ENCODE peak calls at places on chromosome 16, in nine cellular contexts. Y is effector memory CD4-positive, alpha-beta T cell; X is pancreas; R is CD8-positive, alpha-beta T cell; W is trophoblast cell; J is neuronal stem cell; U is A549; A is cardiac muscle cell; O is transverse colon. N is an unnamed sample. For H3K9me3, the result is how much of the 10 kb centered on the place peaks cover.

GRCh38 chr16:69350536-69351133 is 951 bp downstream of the TMED6 start:
- DNase-seq in J (no peak), W (no peak), Y (no peak), R (no peak), U (no peak), O (no peak), X (no peak), A (no peak), N (no peak)

GRCh38 chr16:75265911-75266701 is 14.7 kb upstream of the BCAR1 start:
- DNase-seq in J (peak), A (peak), O (peak), W (peak), Y (no peak), X (peak), R (no peak), U (peak), N (peak)

GRCh38 chr16:11254913-11255736 is 879 bp downstream of the SOCS1 start:
- DNase-seq in J (peak), W (peak), O (peak), U (peak), A (peak), Y (peak), R (peak), X (peak), N (peak)

GRCh38 chr16:68642436-68643064 is 2.6 kb upstream of the CDH3 start:
- DNase-seq in J (no peak), U (no peak), W (no peak), X (no peak), A (peak), Y (no peak), O (no peak), R (no peak), N (no peak)

GRCh38 chr16:67242138-67242730 is 5.0 kb downstream of the FHOD1 start:
- DNase-seq in U (no peak), A (no peak), Y (no peak), J (no peak), W (no peak), X (no peak), O (no peak), R (no peak), N (no peak)

GRCh38 chr16:46789499-46790414 is 41.2 kb downstream of the C16orf87 start:
- DNase-seq in O (peak), R (peak), A (peak), U (peak), J (peak), Y (peak), W (peak), X (peak), N (peak)

GRCh38 chr16:23504453-23505179 is 5.7 kb downstream of the GGA2 start:
- DNase-seq in O (peak), X (peak), U (peak), A (peak), J (peak), Y (peak), R (peak), W (peak), N (no peak)

GRCh38 chr16:11977206-11978041 is 890 bp downstream of the SNX29 start:
- DNase-seq in Y (no peak), U (peak), R (no peak), X (no peak), W (no peak), A (no peak), J (no peak), O (peak), N (no peak)

GRCh38 chr16:54934536-54935410 is 4.1 kb downstream of the IRX5 start:
- DNase-seq in W (no peak), J (peak), R (no peak), U (no peak), X (no peak), A (peak), Y (no peak), O (no peak), N (peak)

GRCh38 chr16:17469011-17469741 is 1.6 kb downstream of the XYLT1 start:
- DNase-seq in Y (no peak), W (peak), R (no peak), X (no peak), J (no peak), O (peak), U (no peak), A (no peak), N (no peak)

GRCh38 chr16:69424935-69425784 is 741 bp downstream of the CYB5B start:
- DNase-seq in O (no peak), J (no peak), X (no peak), W (no peak), Y (no peak), U (no peak), R (no peak), A (no peak), N (no peak)

GRCh38 chr16:59432934-59433333 is 698.8 kb upstream of the GOT2 start:
- DNase-seq in J (no peak), Y (no peak), A (no peak), O (no peak), X (no peak), R (no peak), U (no peak), W (no peak), N (no peak)

GRCh38 chr16:67284699-67285646 is 5.6 kb downstream of the PLEKHG4 start:
- DNase-seq in U (peak), O (peak), Y (no peak), X (peak), W (no peak), R (no peak), A (peak), J (peak), N (no peak)

GRCh38 chr16:20894388-20894787 is 5.8 kb downstream of the DCUN1D3 start:
- DNase-seq in A (no peak), R (no peak), U (no peak), O (no peak), J (no peak), W (no peak), Y (no peak), X (no peak), N (no peak)

GRCh38 chr16:11215935-11216556 is 40.0 kb downstream of the SOCS1 start:
- DNase-seq in W (no peak), Y (no peak), J (no peak), A (no peak), X (no peak), U (no peak), R (no peak), O (no peak), N (no peak)

DNA sequence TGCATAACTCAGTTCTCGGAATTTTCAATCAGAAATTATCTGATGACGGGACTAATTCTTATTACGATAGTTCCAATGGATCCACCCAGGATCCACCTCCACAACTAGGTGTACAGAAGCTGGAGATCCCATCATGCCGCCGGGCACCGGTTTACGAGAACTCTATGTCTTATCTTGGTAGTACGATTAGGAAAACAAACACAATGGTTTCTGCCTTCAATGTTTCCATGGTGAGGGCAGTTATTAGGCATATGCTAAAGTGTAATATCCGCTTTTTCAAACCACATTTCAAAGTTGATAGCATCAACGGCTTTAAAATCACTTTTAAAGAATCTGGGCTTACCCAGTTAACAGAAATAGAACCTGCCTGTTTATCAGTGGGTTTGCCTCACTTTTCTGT is 705.7 kb downstream of the MAF start:
- DNase-seq in A (no peak), W (no peak), O (no peak), Y (peak), X (no peak), U (no peak), R (no peak), J (no peak), N (no peak)
- H3K27ac ChIP-seq in A (no peak), W (no peak), O (no peak), Y (peak), X (no peak), U (no peak), R (peak), J (no peak), N (no peak)

GRCh38 chr16:63568184-63568583 is 1531.9 kb upstream of the CDH8 start:
- DNase-seq in U (no peak), J (peak), A (no peak), R (no peak), X (no peak), Y (no peak), O (no peak), W (no peak), N (no peak)
- H3K9me3 ChIP-seq in U (under half), J (under half), A (under half), R (under half), X (under half), Y (under half), O (under half), W (under half), N (under half)

DNA sequence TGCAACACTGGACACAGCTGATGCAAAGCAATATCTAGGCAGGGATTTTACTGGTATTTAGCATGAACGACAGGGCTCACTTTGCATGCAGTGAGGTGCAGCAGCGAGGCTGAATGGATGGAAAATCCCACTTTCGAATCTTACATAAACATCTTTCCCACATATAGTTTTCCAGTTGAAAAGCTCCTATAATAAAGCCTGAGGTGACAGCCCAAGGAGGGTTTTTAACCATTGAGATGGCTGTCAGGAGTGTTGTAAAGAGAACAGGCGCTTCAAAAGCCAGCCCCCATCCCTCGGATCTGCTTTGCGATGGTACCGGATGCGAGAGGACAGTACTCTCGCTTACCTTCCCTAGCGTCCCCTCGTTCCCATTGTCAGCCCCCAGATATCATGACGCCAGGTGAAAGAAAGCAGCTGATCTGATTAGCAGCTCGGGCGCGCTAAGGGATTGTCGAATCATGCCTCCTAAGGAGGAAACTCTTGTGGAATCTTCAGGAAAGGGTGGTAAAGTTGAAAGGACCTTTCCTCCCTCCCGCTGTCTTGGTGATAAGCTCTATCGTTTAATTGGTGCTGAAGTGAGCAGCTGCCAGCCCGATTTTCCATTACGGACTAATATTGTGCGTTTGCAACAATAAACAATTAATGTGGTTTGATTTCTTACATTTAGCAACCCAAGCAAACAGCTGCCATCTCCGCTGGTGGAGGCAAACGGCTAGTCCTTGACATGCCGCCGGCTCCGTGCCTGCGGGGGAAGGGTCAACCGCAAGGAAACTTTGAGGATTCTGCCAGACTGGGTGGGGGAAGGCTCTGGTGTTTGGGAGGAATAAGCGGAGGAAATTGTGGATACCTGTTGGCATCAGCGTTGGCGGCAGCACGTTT is 1.8 kb downstream of the CDH8 start:
- DNase-seq in R (no peak), W (no peak), U (no peak), A (peak), J (peak), O (no peak), Y (no peak), X (no peak), N (no peak)
- H3K4me3 ChIP-seq in R (no peak), W (peak), U (peak), A (peak), J (peak), O (no peak), Y (no peak), X (no peak), N (peak)

GRCh38 chr16:89924298-89924924 is 1.3 kb downstream of the TUBB3 start:
- DNase-seq in A (peak), Y (no peak), R (no peak), U (peak), O (no peak), J (peak), X (no peak), W (no peak), N (no peak)
- H3K27ac ChIP-seq in A (no peak), Y (no peak), R (no peak), U (peak), O (no peak), J (peak), X (no peak), W (no peak), N (no peak)

DNA sequence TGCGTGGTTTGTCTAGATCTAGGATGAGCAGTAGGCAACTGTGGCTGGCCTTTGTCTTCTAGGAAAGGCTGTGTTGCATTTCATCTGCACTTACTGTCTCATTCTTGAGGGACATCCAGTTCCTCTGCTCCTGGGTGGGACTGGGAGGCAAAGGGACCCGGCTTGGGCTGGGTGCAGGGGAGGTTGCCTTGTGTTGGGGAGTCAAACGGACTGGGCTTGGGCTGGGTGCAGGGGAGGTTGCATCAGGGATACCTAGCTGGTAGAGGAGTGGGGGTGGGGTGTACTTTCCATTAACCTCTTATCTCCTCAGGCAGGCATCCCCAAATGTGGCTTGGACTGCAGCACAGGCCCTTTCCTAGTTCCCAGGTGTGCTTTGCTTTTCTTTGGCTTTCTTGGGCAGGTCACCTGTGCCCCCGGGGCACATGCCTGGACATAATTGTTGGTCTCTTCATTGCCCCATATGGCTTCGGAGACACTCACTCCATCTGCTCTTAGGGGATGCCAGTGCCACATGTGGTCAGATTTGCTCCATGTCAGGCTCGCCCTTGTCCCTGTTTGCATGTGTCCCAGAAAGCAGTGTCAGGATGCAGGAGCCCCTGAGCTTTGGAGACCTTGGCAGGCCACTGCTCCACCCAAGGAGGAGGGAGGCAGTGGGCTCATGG is 1682.9 kb downstream of the TP53TG3F start:
- DNase-seq in X (peak), O (no peak), U (no peak), Y (no peak), J (no peak), W (no peak), R (no peak), A (no peak), N (no peak)
- H3K9me3 ChIP-seq in X (under half), O (under half), U (under half), Y (under half), J (under half), W (half or more), R (under half), A (under half), N (under half)

DNA sequence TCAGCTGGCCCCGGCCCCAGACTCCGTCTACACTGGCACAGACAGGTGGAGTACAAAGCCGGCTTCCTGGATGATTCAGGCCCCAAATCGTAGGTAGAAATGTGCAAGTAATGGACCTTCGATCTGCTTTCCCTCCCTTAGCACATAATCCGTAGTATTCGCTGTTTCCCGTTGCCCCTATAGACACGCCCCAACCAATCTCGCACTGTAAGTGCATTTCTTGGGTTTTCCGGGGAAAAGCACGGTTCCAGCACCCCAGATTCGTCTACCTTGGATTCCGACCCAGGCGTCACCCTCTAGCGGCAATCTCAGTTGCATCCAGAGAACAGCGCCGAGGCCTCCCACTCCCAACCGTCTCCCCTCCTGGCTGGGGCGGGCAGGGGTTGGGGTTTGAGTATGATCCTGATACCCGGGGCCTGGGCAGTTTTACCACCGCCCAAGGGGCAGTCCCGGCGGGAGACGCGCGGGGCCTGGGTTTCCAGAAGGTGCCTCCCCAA is 12.1 kb upstream of the FOXF1 start:
- DNase-seq in R (no peak), O (no peak), W (no peak), X (no peak), U (no peak), A (no peak), J (no peak), Y (no peak), N (no peak)
- H3K4me3 ChIP-seq in R (no peak), O (peak), W (no peak), X (no peak), U (peak), A (no peak), J (peak), Y (no peak), N (no peak)

GRCh38 chr16:56667581-56668571 is at the start of gene MT1G:
- DNase-seq in R (no peak), W (no peak), U (no peak), J (no peak), Y (no peak), A (peak), O (peak), X (peak), N (no peak)
- H3K27ac ChIP-seq in R (no peak), W (no peak), U (no peak), J (no peak), Y (no peak), A (no peak), O (peak), X (peak), N (peak)

GRCh38 chr16:833411-833810 is 32.9 kb upstream of the GNG13 start:
- DNase-seq in R (no peak), U (no peak), A (no peak), W (no peak), Y (no peak), J (no peak), X (no peak), O (no peak), N (no peak)
- H3K9me3 ChIP-seq in R (under half), U (under half), A (under half), W (under half), Y (under half), J (under half), X (under half), O (under half), N (under half)

DNA sequence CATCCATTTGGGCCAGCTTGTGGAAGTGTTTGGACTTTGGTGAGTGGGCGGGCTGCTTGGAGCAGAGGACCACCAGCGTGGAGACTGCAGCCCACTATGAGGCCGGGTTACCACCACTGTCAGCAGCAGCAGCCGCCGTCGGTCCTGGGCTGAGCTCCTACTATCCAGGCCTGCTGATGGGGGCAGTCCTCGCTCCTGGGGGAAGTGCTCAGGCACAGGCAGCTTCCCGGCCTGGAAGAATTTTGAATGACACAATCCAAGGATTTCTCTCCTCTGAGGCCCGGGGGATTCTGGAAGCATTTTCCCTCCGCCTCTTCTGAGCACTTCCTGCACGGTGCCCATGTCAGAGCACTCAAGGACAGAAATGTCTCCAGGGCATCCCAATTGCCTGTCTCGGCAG is 5.3 kb upstream of the NOD2 start:
- DNase-seq in O (no peak), W (no peak), J (no peak), Y (no peak), R (no peak), A (peak), U (no peak), X (no peak), N (no peak)
- H3K4me3 ChIP-seq in O (no peak), W (no peak), J (no peak), Y (no peak), R (no peak), A (no peak), U (no peak), X (no peak), N (no peak)

GRCh38 chr16:27208809-27209208 is 5.5 kb downstream of the KDM8 start:
- DNase-seq in J (no peak), O (no peak), U (no peak), Y (no peak), A (no peak), W (no peak), X (peak), R (no peak), N (no peak)
- H3K27ac ChIP-seq in J (no peak), O (peak), U (no peak), Y (no peak), A (no peak), W (no peak), X (peak), R (no peak), N (no peak)